ENCODE peak calls at places on chromosomes 16 and 17, in seven cellular contexts. E, D, Z, V, C, W and A are unnamed samples.

GRCh38 chr16:11202260-11203091 is 53.5 kb downstream of the SOCS1 start:
- DNase-seq in E (peak; percentile 80), D (no peak), Z (no peak), V (peak; percentile 11), C (no peak), W (no peak), A (no peak)

GRCh38 chr17:62912363-62912762 is 53.7 kb upstream of the TANC2 start:
- DNase-seq in E (no peak), D (no peak), Z (no peak), V (no peak), C (no peak), W (no peak), A (no peak)

GRCh38 chr17:7586673-7587419 is 3.0 kb downstream of the SOX15 start:
- DNase-seq in E (no peak), D (no peak), Z (peak; percentile 36), V (peak; percentile 75), C (no peak), W (no peak), A (no peak)

GRCh38 chr17:38716368-38717005 is 11.4 kb downstream of the MLLT6 start:
- DNase-seq in E (no peak), D (no peak), Z (no peak), V (no peak), C (no peak), W (no peak), A (no peak)

GRCh38 chr17:339193-340061 is 13.2 kb downstream of the RPH3AL start:
- DNase-seq in E (no peak), D (no peak), Z (no peak), V (no peak), C (no peak), W (no peak), A (no peak)

GRCh38 chr16:31108035-31108793 is at the start of gene BCKDK:
- DNase-seq in E (peak; percentile 54), D (peak; percentile 77), Z (peak; percentile 88), V (peak; percentile 76), C (no peak), W (peak; percentile 80), A (peak; percentile 87)

GRCh38 chr16:68091604-68092261 is 6.6 kb downstream of the NFATC3 start:
- DNase-seq in E (peak; percentile 52), D (no peak), Z (no peak), V (no peak), C (no peak), W (no peak), A (no peak)

GRCh38 chr16:68658258-68658973 is 13.3 kb downstream of the CDH3 start:
- DNase-seq in E (peak; percentile 93), D (no peak), Z (no peak), V (no peak), C (no peak), W (no peak), A (no peak)

GRCh38 chr17:73770115-73770848 is 126.0 kb upstream of the SDK2 start:
- DNase-seq in E (no peak), D (no peak), Z (no peak), V (peak; percentile 93), C (peak; percentile 53), W (no peak), A (peak; percentile 88)

GRCh38 chr17:17994271-17994670 is 21.6 kb downstream of the DRC3 start:
- DNase-seq in E (no peak), D (peak; percentile 43), Z (peak; percentile 58), V (peak; percentile 67), C (no peak), W (peak; percentile 16), A (no peak)

GRCh38 chr16:25034916-25035315 is 19.7 kb upstream of the ARHGAP17 start:
- DNase-seq in E (no peak), D (no peak), Z (no peak), V (no peak), C (no peak), W (no peak), A (no peak)

GRCh38 chr17:76197911-76198310 is 42.4 kb downstream of the RNF157 start:
- DNase-seq in E (no peak), D (no peak), Z (no peak), V (no peak), C (no peak), W (no peak), A (peak; percentile 39)

GRCh38 chr17:72270530-72270929 is 149.7 kb downstream of the SOX9 start:
- DNase-seq in E (peak; percentile 35), D (no peak), Z (no peak), V (no peak), C (no peak), W (no peak), A (peak; percentile 53)

GRCh38 chr16:81526935-81527334 is 82.3 kb downstream of the CMIP start:
- DNase-seq in E (no peak), D (no peak), Z (no peak), V (no peak), C (no peak), W (no peak), A (peak; percentile 66)

GRCh38 chr17:5837055-5837491 is 233.1 kb upstream of the WSCD1 start:
- DNase-seq in E (peak; percentile 52), D (no peak), Z (no peak), V (no peak), C (no peak), W (no peak), A (no peak)

GRCh38 chr17:45833826-45834439 is 10.7 kb upstream of the SPPL2C start:
- DNase-seq in E (no peak), D (peak; percentile 21), Z (no peak), V (peak; percentile 67), C (no peak), W (no peak), A (no peak)

GRCh38 chr17:46822388-46822921 is 4.0 kb upstream of the WNT3 start:
- DNase-seq in E (no peak), D (no peak), Z (peak; percentile 49), V (peak; percentile 63), C (no peak), W (peak; percentile 54), A (no peak)

GRCh38 chr16:23500212-23500865 is 10.0 kb downstream of the GGA2 start:
- DNase-seq in E (no peak), D (no peak), Z (no peak), V (no peak), C (no peak), W (no peak), A (no peak)

GRCh38 chr17:39666601-39667261 is 1.5 kb upstream of the PNMT start:
- DNase-seq in E (no peak), D (no peak), Z (no peak), V (peak; percentile 46), C (no peak), W (no peak), A (peak; percentile 76)

GRCh38 chr16:73020409-73020884 is 27.5 kb downstream of the ZFHX3 start:
- DNase-seq in E (peak; percentile 82), D (no peak), Z (no peak), V (no peak), C (no peak), W (no peak), A (peak; percentile 88)

GRCh38 chr17:82938486-82939212 is 98.8 kb upstream of the ZNF750 start:
- DNase-seq in E (no peak), D (no peak), Z (no peak), V (no peak), C (no peak), W (no peak), A (no peak)

GRCh38 chr17:76275382-76276068 is 10.4 kb downstream of the UBALD2 start:
- DNase-seq in E (no peak), D (no peak), Z (no peak), V (no peak), C (no peak), W (no peak), A (no peak)

GRCh38 chr17:6108987-6109386 is 38.8 kb downstream of the WSCD1 start:
- DNase-seq in E (no peak), D (no peak), Z (no peak), V (no peak), C (no peak), W (no peak), A (no peak)

GRCh38 chr16:57734308-57734924 is 1.2 kb upstream of the KATNB1 start:
- DNase-seq in E (no peak), D (no peak), Z (no peak), V (no peak), C (no peak), W (no peak), A (no peak)

GRCh38 chr17:72338847-72339790 is 218.3 kb downstream of the SOX9 start:
- DNase-seq in E (peak; percentile 96), D (no peak), Z (no peak), V (no peak), C (no peak), W (no peak), A (peak; percentile 61)

GRCh38 chr16:80084163-80084562 is 456.6 kb upstream of the DYNLRB2 start:
- DNase-seq in E (no peak), D (no peak), Z (no peak), V (no peak), C (no peak), W (no peak), A (no peak)

GRCh38 chr17:52276609-52277008 is 118.1 kb upstream of the CA10 start:
- DNase-seq in E (no peak), D (no peak), Z (no peak), V (peak; percentile 14), C (no peak), W (no peak), A (no peak)

GRCh38 chr16:23852794-23853562 is 17.2 kb downstream of the PRKCB start:
- DNase-seq in E (no peak), D (no peak), Z (no peak), V (no peak), C (no peak), W (no peak), A (no peak)

GRCh38 chr17:77819497-77819896 is 139.0 kb upstream of the TNRC6C start:
- DNase-seq in E (no peak), D (no peak), Z (no peak), V (peak; percentile 63), C (no peak), W (no peak), A (no peak)

GRCh38 chr17:44556114-44556853 is 1.0 kb upstream of the FZD2 start:
- DNase-seq in E (no peak), D (peak; percentile 66), Z (peak; percentile 85), V (peak; percentile 85), C (no peak), W (no peak), A (no peak)

GRCh38 chr17:32757963-32758362 is 119.0 kb downstream of the MYO1D start:
- DNase-seq in E (peak; percentile 14), D (no peak), Z (no peak), V (no peak), C (no peak), W (no peak), A (no peak)

GRCh38 chr16:22324787-22325597 is 27.8 kb downstream of the POLR3E start:
- DNase-seq in E (no peak), D (no peak), Z (no peak), V (peak; percentile 95), C (no peak), W (no peak), A (no peak)

GRCh38 chr16:86545927-86546637 is 9.0 kb downstream of the MTHFSD start:
- DNase-seq in E (no peak), D (no peak), Z (no peak), V (no peak), C (no peak), W (no peak), A (no peak)

GRCh38 chr17:8941980-8942617 is 23.4 kb downstream of the PIK3R5 start:
- DNase-seq in E (no peak), D (no peak), Z (no peak), V (no peak), C (no peak), W (peak; percentile 43), A (no peak)

GRCh38 chr16:15141586-15141985 is 47.5 kb upstream of the RRN3 start:
- DNase-seq in E (no peak), D (no peak), Z (no peak), V (no peak), C (no peak), W (no peak), A (peak; percentile 18)